ENCODE peak calls at places on chromosomes 7 and 10, in eight cellular contexts. W is pancreas, X is OCI-LY7, Z is A549, U is dorsolateral prefrontal cortex, F is astrocyte of the spinal cord, R is PC-3, J is HFF-Myc. K is an unnamed sample.

GRCh38 chr7:74029991-74030415 is 2.0 kb downstream of the ELN start:
- DNase-seq in F (no peak), W (no peak), R (no peak), U (no peak), Z (no peak), X (no peak), J (no peak), K (no peak)

GRCh38 chr7:128906766-128907559 is 3.5 kb downstream of the KCP start:
- DNase-seq in F (no peak), W (no peak), Z (no peak), U (no peak), J (no peak), X (no peak), R (no peak), K (no peak)

GRCh38 chr7:152313879-152314604 is 121.8 kb downstream of the KMT2C start:
- DNase-seq in Z (peak), F (peak), X (no peak), J (peak), R (peak), U (no peak), W (no peak), K (peak)

GRCh38 chr7:954330-955238 is at the start of gene ADAP1:
- DNase-seq in R (peak), X (peak), W (peak), J (no peak), Z (peak), F (no peak), U (no peak), K (peak)

GRCh38 chr10:24784061-24784460 is 60.4 kb upstream of the ARHGAP21 start:
- DNase-seq in R (no peak), Z (no peak), J (no peak), W (no peak), X (no peak), U (peak), F (no peak), K (no peak)

GRCh38 chr10:74058658-74059057 is 60.7 kb downstream of the VCL start:
- DNase-seq in J (no peak), Z (no peak), F (no peak), U (no peak), R (peak), W (no peak), X (peak), K (peak)

GRCh38 chr10:105950410-105950809 is 1214.1 kb downstream of the SORCS1 start:
- DNase-seq in J (no peak), R (peak), X (peak), Z (peak), W (peak), F (peak), U (peak), K (peak)

GRCh38 chr10:131899695-131900349 is 986 bp upstream of the PPP2R2D start:
- DNase-seq in R (no peak), Z (peak), U (no peak), J (no peak), W (no peak), X (peak), F (no peak), K (no peak)

GRCh38 chr7:114081606-114082425 is 163.0 kb upstream of the PPP1R3A start:
- DNase-seq in U (no peak), R (peak), Z (peak), F (peak), J (peak), W (no peak), X (no peak), K (peak)

GRCh38 chr10:98125940-98126631 is 8.4 kb upstream of the R3HCC1L start:
- DNase-seq in X (no peak), Z (no peak), J (no peak), U (no peak), R (no peak), F (no peak), W (no peak), K (no peak)

GRCh38 chr10:2173328-2173727 is 436.0 kb upstream of the ADARB2 start:
- DNase-seq in R (no peak), W (no peak), Z (no peak), U (no peak), J (no peak), X (no peak), F (no peak), K (no peak)

GRCh38 chr10:125022671-125023070 is 80.7 kb downstream of the ZRANB1 start:
- DNase-seq in Z (no peak), X (no peak), U (no peak), R (no peak), W (no peak), F (no peak), J (no peak), K (no peak)

GRCh38 chr7:129493555-129493954 is 8.8 kb upstream of the SMKR1 start:
- DNase-seq in J (peak), R (peak), U (no peak), Z (no peak), W (no peak), X (no peak), F (no peak), K (peak)

GRCh38 chr10:112126172-112126571 is 57.4 kb downstream of the GPAM start:
- DNase-seq in W (no peak), U (no peak), R (no peak), X (no peak), J (no peak), Z (no peak), F (no peak), K (no peak)

GRCh38 chr10:73888514-73888913 is 14.2 kb upstream of the CAMK2G start:
- DNase-seq in Z (no peak), U (no peak), F (no peak), X (no peak), R (peak), J (no peak), W (no peak), K (no peak)

GRCh38 chr7:155344618-155345433 is 47.1 kb downstream of the INSIG1 start:
- DNase-seq in R (peak), J (peak), Z (peak), W (peak), U (peak), X (peak), F (peak), K (peak)

GRCh38 chr7:139361523-139361922 is 1.8 kb downstream of the LUC7L2 start:
- DNase-seq in W (no peak), X (no peak), R (no peak), U (no peak), F (no peak), Z (no peak), J (no peak), K (no peak)

GRCh38 chr7:95737828-95738505 is 34.4 kb upstream of the DYNC1I1 start:
- DNase-seq in W (no peak), F (no peak), U (no peak), Z (no peak), J (no peak), R (peak), X (no peak), K (no peak)

GRCh38 chr7:85695041-85695990 is 508.5 kb upstream of the SEMA3D start:
- DNase-seq in J (no peak), W (no peak), R (peak), Z (peak), F (peak), X (no peak), U (no peak), K (peak)

GRCh38 chr7:127850195-127850594 is 181.0 kb downstream of the LRRC4 start:
- DNase-seq in U (no peak), F (peak), R (no peak), Z (no peak), W (no peak), X (no peak), J (no peak), K (no peak)

GRCh38 chr7:140390466-140391190 is 7.7 kb downstream of the SLC37A3 start:
- DNase-seq in J (no peak), U (no peak), R (no peak), X (peak), F (peak), Z (no peak), W (no peak), K (no peak)

GRCh38 chr10:9825491-9826018 is 1192.1 kb upstream of the CELF2 start:
- DNase-seq in U (no peak), Z (no peak), F (no peak), J (no peak), X (no peak), R (no peak), W (no peak), K (peak)

GRCh38 chr7:44750921-44751571 is 2.4 kb downstream of the ZMIZ2 start:
- DNase-seq in J (no peak), F (no peak), Z (no peak), W (no peak), U (no peak), X (peak), R (no peak), K (no peak)

GRCh38 chr10:69087600-69088470 is at the start of gene SRGN:
- DNase-seq in U (no peak), Z (peak), J (no peak), W (no peak), X (peak), F (peak), R (peak), K (peak)

GRCh38 chr10:48249763-48250351 is 24.6 kb downstream of the FRMPD2 start:
- DNase-seq in R (no peak), U (no peak), F (no peak), W (no peak), X (no peak), Z (no peak), J (no peak), K (no peak)

GRCh38 chr7:44306608-44307007 is 18.8 kb downstream of the CAMK2B start:
- DNase-seq in X (no peak), Z (no peak), F (no peak), W (no peak), J (no peak), U (no peak), R (no peak), K (no peak)

GRCh38 chr10:26869528-26869927 is 8.8 kb upstream of the ABI1 start:
- DNase-seq in F (no peak), U (no peak), J (no peak), Z (no peak), X (peak), R (peak), W (peak), K (peak)

GRCh38 chr7:15046851-15047250 is 144.3 kb upstream of the DGKB start:
- DNase-seq in Z (no peak), X (no peak), W (no peak), J (no peak), U (no peak), F (no peak), R (no peak), K (no peak)

GRCh38 chr10:72682626-72683025 is 9.3 kb upstream of the MCU start:
- DNase-seq in F (no peak), X (no peak), W (no peak), U (no peak), R (no peak), Z (no peak), J (no peak), K (no peak)

GRCh38 chr10:47253030-47253637 is 46.9 kb upstream of the GDF10 start:
- DNase-seq in Z (no peak), W (no peak), R (no peak), F (no peak), J (no peak), X (no peak), U (no peak), K (no peak)

GRCh38 chr10:130407052-130407451 is 270.9 kb downstream of the GLRX3 start:
- DNase-seq in U (no peak), Z (no peak), W (no peak), R (no peak), F (no peak), J (no peak), X (no peak), K (no peak)

GRCh38 chr7:29340691-29341090 is 146.1 kb downstream of the CHN2 start:
- DNase-seq in F (no peak), J (no peak), U (no peak), W (no peak), X (no peak), R (no peak), Z (no peak), K (no peak)

GRCh38 chr7:29341156-29341555 is 146.6 kb downstream of the CHN2 start:
- DNase-seq in F (no peak), Z (no peak), X (no peak), U (no peak), J (no peak), R (no peak), W (no peak), K (no peak)

GRCh38 chr7:29343379-29343778 is 148.8 kb downstream of the CHN2 start:
- DNase-seq in Z (no peak), F (no peak), W (no peak), R (no peak), U (no peak), J (no peak), X (no peak), K (no peak)

GRCh38 chr7:29344334-29344978 is 149.9 kb downstream of the CHN2 start:
- DNase-seq in W (no peak), J (no peak), R (no peak), U (no peak), F (no peak), X (no peak), Z (no peak), K (no peak)

GRCh38 chr7:29342761-29343160 is 148.2 kb downstream of the CHN2 start:
- DNase-seq in J (no peak), W (no peak), Z (no peak), U (no peak), R (peak), X (no peak), F (peak), K (peak)
- H3K4me3 ChIP-seq in J (no peak), W (no peak), Z (no peak), U (no peak), R (no peak), X (no peak), F (no peak), K (no peak)

DNA sequence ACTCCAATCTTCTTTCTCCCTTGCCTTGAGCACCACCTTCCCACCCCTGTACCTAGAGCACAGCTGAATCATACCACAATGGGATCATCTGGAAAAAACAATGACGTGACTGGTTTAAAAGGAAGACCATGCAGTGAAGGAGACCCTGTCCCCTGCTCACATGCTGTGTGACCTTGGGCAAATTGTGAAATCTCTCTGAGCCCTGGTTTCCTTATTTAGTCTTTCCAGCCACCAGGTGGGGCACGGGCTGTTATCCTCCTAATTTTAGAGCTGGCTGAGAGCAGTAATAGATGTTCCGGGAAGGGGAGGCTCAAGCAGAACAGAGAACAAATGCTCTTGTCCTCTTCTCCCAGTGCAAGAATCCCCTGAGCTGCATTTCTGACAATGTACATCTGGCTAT is 198.3 kb downstream of the RPS24 start:
- DNase-seq in J (no peak), X (no peak), F (no peak), W (no peak), R (peak), Z (no peak), U (no peak), K (peak)
- TF ChIP-seq CTCF in J (peak), X (no peak), F (no peak), W (no peak), R (peak), Z (peak), U (peak), K (peak)

DNA sequence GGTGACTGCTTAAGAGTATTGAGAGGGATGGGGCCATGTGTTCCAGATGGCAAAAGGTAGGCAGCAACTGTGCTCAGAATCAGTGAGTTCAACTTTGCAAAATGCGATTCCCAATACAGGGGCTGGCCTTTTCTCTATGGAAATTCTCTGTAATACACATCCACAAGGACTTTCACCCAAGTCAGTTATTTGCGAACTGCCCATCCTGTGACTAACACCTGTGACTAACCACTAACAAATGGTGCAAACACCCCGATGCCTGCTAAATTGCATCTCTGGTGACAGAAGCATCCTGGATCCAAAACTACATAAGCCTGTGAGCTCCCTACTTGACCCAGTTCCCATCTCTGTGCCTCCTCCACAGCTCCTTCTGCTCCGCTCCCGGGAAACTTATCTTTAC is 9.0 kb upstream of the CUZD1 start:
- DNase-seq in R (peak), Z (peak), J (no peak), X (no peak), F (peak), U (no peak), W (no peak), K (peak)
- H3K4me3 ChIP-seq in R (peak), Z (peak), J (no peak), X (no peak), F (no peak), U (no peak), W (no peak), K (no peak)

GRCh38 chr7:150417863-150418262 is 32.6 kb upstream of the GIMAP8 start:
- DNase-seq in X (no peak), Z (no peak), W (no peak), R (no peak), J (no peak), U (no peak), F (no peak), K (no peak)
- TF ChIP-seq CTCF in X (peak), Z (peak), W (no peak), R (peak), J (no peak), U (no peak), F (no peak), K (peak)

GRCh38 chr10:58513189-58514101 is 773 bp downstream of the BICC1 start:
- DNase-seq in F (peak), J (peak), Z (peak), U (no peak), R (peak), W (peak), X (no peak), K (peak)

GRCh38 chr10:58514102-58514472 is 1.4 kb downstream of the BICC1 start:
- DNase-seq in J (no peak), Z (no peak), F (peak), U (no peak), R (peak), W (no peak), X (no peak), K (no peak)

GRCh38 chr10:58517071-58517470 is 4.4 kb downstream of the BICC1 start:
- DNase-seq in U (no peak), J (no peak), F (no peak), Z (no peak), W (no peak), R (peak), X (no peak), K (no peak)

GRCh38 chr10:58516118-58516517 is 3.4 kb downstream of the BICC1 start:
- DNase-seq in W (no peak), X (no peak), J (no peak), U (no peak), R (peak), F (peak), Z (no peak), K (no peak)

DNA sequence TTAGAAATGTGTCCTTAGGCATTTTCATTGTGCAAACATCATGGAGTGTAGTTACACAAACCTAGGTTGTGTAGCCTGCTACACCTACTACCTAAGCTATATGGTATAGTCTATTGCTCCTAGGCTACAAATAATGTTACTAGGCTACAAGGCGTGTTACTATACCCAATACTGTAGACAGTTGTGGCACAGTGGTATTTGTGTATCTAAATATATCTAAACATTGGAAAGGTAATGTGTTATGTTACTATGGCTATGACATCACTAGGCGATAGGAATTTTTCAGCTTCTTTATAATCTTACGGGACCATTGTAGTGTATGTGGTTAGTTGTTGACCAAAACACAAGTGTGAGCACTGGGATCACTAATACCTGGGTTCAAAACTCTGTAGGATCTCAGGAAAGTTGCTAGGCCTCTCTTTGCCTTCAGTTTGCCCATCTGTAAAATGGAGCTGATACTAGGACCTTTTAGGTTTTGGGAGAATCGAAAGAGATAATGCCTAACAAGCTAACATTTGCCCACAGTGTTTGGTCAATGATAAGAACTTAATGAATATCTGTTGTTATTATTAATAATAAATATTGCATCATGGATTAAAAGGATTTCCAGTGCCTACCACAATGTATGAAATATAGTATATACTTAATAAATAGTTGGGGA is 2.8 kb downstream of the BICC1 start:
- DNase-seq in F (peak), W (no peak), X (no peak), R (peak), Z (no peak), J (no peak), U (no peak), K (peak)
- H3K4me3 ChIP-seq in F (peak), W (peak), X (no peak), R (peak), Z (peak), J (peak), U (no peak), K (peak)

GRCh38 chr10:70542565-70542938 is 60.0 kb downstream of the PRF1 start:
- DNase-seq in W (no peak), F (no peak), X (no peak), R (peak), Z (no peak), J (no peak), U (no peak), K (peak)
- TF ChIP-seq CTCF in W (no peak), F (peak), X (peak), R (peak), Z (peak), J (no peak), U (no peak), K (peak)

DNA sequence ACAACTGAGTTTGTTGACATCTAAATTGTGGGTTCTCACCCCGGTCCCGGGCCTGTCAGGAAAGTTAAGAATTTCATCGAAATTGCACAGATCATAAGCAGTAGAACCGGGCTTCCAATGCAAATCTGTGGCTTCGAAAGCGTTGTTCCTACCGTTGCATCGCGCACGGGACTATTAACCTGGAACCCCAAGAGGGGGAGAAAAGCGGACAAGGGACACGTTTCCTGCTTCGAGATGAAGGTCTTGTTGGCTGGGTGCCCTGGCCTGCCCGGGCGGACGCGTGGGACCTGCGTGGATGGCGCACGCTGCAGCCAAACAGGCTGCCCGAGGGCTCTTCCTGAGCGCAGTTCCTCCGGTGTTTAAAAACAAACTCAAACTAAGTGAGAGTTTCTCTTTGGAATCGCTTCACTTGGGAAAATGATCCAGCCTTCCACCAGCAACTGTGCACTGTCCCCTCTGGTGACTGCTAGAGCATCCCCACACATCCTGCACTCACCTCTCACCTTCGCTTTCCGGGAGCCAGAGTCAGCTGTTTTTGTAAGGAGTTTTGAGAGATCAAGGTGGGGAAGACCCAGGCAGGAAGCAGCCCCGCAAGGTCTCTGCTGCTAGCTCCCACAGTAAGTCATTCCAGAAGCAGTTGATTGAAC is 5.1 kb upstream of the TBX20 start:
- DNase-seq in R (no peak), X (no peak), F (no peak), J (no peak), U (no peak), Z (no peak), W (no peak), K (no peak)
- H3K4me3 ChIP-seq in R (no peak), X (no peak), F (no peak), J (no peak), U (no peak), Z (no peak), W (no peak), K (no peak)

GRCh38 chr7:134701272-134701671 is 54.6 kb downstream of the BPGM start:
- DNase-seq in F (no peak), Z (peak), U (no peak), R (peak), X (peak), W (no peak), J (no peak), K (peak)
- TF ChIP-seq CTCF in F (peak), Z (peak), U (peak), R (peak), X (peak), W (no peak), J (peak), K (peak)

GRCh38 chr7:116528008-116528789 is 3.4 kb downstream of the CAV1 start:
- DNase-seq in X (no peak), Z (peak), U (no peak), J (peak), R (peak), W (no peak), F (peak), K (peak)
- H3K4me3 ChIP-seq in X (no peak), Z (peak), U (no peak), J (peak), R (peak), W (no peak), F (peak), K (peak)